ENCODE peak calls at places on chromosomes 7 and 10, in nine cellular contexts. N, V, Z, L, C, H, O, Q and F are unnamed samples.

GRCh38 chr10:111967547-111967946 is 216.0 kb downstream of the GPAM start:
- DNase-seq in Z (no peak), H (no peak), V (no peak), Q (no peak), O (no peak), N (no peak), L (no peak), C (no peak), F (no peak)

GRCh38 chr10:84613336-84614021 is 285.1 kb downstream of the CCSER2 start:
- DNase-seq in O (peak), Q (peak), H (peak), L (peak), Z (peak), C (peak), N (no peak), V (peak), F (peak)

GRCh38 chr10:34811968-34812514 is 3.1 kb downstream of the PARD3 start:
- DNase-seq in N (no peak), H (peak), V (no peak), O (no peak), Q (no peak), C (no peak), L (no peak), Z (no peak), F (peak)

GRCh38 chr10:28367865-28368541 is 65.1 kb upstream of the MPP7 start:
- DNase-seq in C (peak), Q (no peak), N (peak), O (no peak), L (peak), Z (no peak), H (peak), V (peak), F (no peak)

GRCh38 chr10:30984563-30985328 is 46.9 kb downstream of the ZNF438 start:
- DNase-seq in C (no peak), H (peak), N (no peak), V (no peak), L (no peak), O (no peak), Z (no peak), Q (no peak), F (peak)

GRCh38 chr10:86203162-86203905 is 163.3 kb downstream of the GRID1 start:
- DNase-seq in Z (peak), O (peak), L (no peak), H (peak), N (no peak), Q (peak), C (peak), V (peak), F (peak)

GRCh38 chr7:104951546-104951945 is 62.5 kb upstream of the KMT2E start:
- DNase-seq in O (no peak), H (peak), N (no peak), V (no peak), Q (no peak), L (no peak), C (no peak), Z (no peak), F (peak)

GRCh38 chr7:29988391-29989256 is 977 bp downstream of the SCRN1 start:
- DNase-seq in N (no peak), Q (peak), V (peak), O (peak), C (peak), L (peak), Z (peak), H (peak), F (peak)

GRCh38 chr10:128629111-128630096 is 503.2 kb upstream of the MKI67 start:
- DNase-seq in L (peak), V (peak), C (no peak), O (no peak), N (no peak), Q (no peak), Z (peak), H (peak), F (peak)

GRCh38 chr10:88473989-88474883 is 108.9 kb downstream of the RNLS start:
- DNase-seq in L (peak), O (no peak), C (no peak), Q (no peak), V (peak), N (no peak), H (peak), Z (peak), F (no peak)

GRCh38 chr7:86645676-86646276 is 2.1 kb downstream of the GRM3 start:
- DNase-seq in Q (no peak), H (no peak), N (no peak), V (no peak), O (no peak), C (no peak), Z (no peak), L (no peak), F (no peak)

GRCh38 chr10:126147866-126148578 is 240.3 kb downstream of the ADAM12 start:
- DNase-seq in V (no peak), Q (no peak), C (no peak), Z (no peak), H (peak), L (no peak), O (no peak), N (no peak), F (peak)

GRCh38 chr10:112333452-112333851 is 40.5 kb upstream of the ACSL5 start:
- DNase-seq in N (no peak), V (no peak), Q (no peak), L (no peak), O (no peak), Z (no peak), C (no peak), H (no peak), F (no peak)

GRCh38 chr7:29408841-29409243 is 154.8 kb upstream of the PRR15 start:
- DNase-seq in Z (peak), O (peak), C (peak), V (peak), H (peak), Q (peak), L (peak), N (peak), F (peak)

GRCh38 chr7:102291056-102291915 is 4.6 kb downstream of the SH2B2 start:
- DNase-seq in O (no peak), C (peak), L (no peak), N (no peak), Q (no peak), H (no peak), Z (no peak), V (no peak), F (no peak)

GRCh38 chr7:134051020-134051419 is 76.1 kb upstream of the LRGUK start:
- DNase-seq in Z (no peak), C (no peak), Q (no peak), O (no peak), L (no peak), V (no peak), H (no peak), N (no peak), F (no peak)

GRCh38 chr7:12025246-12025645 is 185.8 kb upstream of the TMEM106B start:
- DNase-seq in Z (no peak), V (no peak), O (no peak), Q (no peak), L (no peak), C (no peak), N (no peak), H (peak), F (no peak)

GRCh38 chr10:11959966-11960365 is 82.6 kb downstream of the UPF2 start:
- DNase-seq in H (no peak), O (no peak), Q (no peak), Z (no peak), N (no peak), V (no peak), L (no peak), C (no peak), F (no peak)

GRCh38 chr7:127629268-127629854 is 11.4 kb upstream of the PAX4 start:
- DNase-seq in V (peak), H (no peak), L (peak), C (no peak), Q (peak), Z (peak), N (no peak), O (peak), F (no peak)

DNA sequence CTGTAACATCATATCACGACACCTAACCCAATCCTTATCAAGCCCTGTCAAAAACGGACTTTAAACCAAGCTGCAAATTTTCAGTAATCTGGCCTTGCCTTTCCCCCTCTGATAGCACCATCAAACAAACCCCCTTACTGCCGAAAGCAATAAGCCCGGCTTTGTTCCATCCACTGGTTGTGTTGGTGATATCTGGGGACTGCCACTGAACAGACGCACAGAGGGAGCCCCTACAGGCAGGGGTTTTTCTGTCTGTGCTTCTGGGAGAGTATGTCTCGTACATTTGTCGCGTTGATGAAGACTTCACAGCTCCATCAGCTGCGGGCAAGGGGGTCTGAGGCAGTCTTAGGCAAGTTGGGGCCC is 550 bp upstream of the PLAU start:
- DNase-seq in C (peak), N (no peak), L (peak), O (no peak), Z (peak), V (no peak), H (no peak), Q (no peak), F (no peak)
- TF ChIP-seq CTCF in C (no peak), N (no peak), L (peak), O (no peak), Z (no peak), V (no peak), H (no peak), Q (no peak), F (no peak)

DNA sequence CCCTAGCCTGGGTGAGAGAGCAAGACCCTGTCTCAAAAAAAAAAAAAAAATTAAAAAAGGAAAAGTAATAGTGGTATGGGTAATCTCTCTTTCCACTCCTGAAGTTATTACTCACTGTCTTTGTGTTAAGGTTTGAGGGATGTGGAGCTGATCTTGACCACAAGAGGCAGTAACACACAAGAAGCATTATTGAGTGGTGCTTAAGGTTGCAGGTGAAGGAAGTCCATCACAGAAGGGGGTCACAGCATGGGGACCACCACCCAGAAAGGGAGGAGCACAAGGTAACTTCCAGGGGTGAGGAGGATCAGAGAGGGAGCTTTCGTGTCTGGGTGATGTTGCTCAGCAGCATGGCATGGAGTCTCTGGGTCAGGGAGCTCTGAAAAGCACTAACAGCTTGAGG is 100.2 kb upstream of the DNAJC1 start:
- DNase-seq in C (peak), N (no peak), Q (no peak), H (no peak), V (peak), Z (no peak), L (no peak), O (no peak), F (peak)
- TF ChIP-seq CTCF in C (no peak), N (peak), Q (peak), H (peak), V (no peak), Z (no peak), L (peak), O (peak), F (peak)

DNA sequence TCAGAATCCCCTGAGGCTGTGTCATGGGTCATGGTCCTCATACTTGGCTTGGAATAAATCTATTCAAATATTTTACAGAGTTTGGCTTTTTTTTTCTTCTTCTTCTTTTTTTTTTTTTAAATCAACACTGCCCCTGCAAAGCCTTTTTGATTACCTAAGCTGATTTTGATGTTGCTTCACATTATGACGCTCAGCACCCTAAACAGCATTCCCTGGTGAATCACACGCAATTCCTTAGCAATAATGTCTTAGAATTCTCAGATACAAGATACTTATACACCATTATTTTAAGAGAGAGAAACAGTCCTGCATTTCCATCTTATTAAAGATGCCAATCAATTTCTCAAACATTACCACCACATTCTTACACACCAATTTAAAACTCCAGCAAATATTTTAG is 323.7 kb upstream of the IGFBP3 start:
- DNase-seq in N (no peak), Q (no peak), L (no peak), H (peak), V (peak), Z (no peak), C (no peak), O (no peak), F (peak)
- TF ChIP-seq CTCF in N (no peak), Q (no peak), L (no peak), H (no peak), V (no peak), Z (no peak), C (no peak), O (no peak), F (no peak)

GRCh38 chr10:32055478-32056135 is 618 bp downstream of the KIF5B start:
- DNase-seq in C (peak), Q (peak), L (peak), V (peak), Z (peak), H (peak), O (peak), N (peak), F (peak)
- TF ChIP-seq CTCF in C (no peak), Q (no peak), L (no peak), V (no peak), Z (no peak), H (peak), O (no peak), N (no peak), F (peak)

DNA sequence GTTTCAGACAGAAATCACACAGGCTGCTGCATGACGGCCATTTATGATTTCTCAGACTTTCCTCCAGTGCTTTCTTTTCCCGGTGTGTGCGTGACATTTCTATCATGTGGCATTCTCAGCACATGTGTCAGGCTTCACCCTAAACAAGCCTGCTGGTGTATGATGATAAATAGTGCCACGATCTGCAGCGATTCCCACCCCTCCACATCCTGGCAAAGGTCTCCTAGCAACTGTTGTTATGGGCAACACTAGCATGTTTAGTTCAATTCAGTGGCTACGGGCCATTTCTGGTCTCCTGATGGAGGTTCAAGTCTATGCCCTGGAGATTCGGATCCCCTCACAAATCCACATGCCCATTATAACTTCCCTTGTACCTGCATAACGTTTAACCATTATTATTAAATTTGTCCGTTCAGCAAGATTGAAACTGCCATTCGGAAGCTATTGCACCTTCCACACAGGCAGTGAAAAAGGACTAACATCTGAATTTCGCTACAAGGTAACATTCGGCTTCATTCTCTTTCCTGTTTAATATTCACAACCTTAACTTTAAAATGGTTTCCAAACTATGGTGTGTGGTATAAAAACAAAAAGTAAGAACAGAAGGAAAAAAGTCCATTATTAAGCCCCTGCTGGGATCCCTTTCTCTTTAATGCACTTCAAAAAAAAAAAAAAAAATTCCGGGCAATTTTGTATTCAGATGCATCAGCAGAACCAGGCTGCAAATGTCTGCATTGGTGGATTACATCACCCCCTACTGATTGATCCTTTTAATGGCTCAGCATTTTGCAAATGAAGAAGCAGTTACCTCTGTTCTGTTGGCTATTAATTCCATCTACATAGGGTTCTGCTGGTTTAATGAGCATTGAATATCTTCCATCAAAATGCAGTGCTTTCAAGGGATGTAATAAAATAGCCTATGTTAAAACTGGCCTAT is 90.2 kb downstream of the FRMD4A start:
- DNase-seq in L (no peak), O (peak), Q (no peak), C (no peak), H (peak), V (no peak), N (no peak), Z (no peak), F (peak)
- TF ChIP-seq CTCF in L (no peak), O (no peak), Q (peak), C (no peak), H (no peak), V (no peak), N (no peak), Z (no peak), F (no peak)

DNA sequence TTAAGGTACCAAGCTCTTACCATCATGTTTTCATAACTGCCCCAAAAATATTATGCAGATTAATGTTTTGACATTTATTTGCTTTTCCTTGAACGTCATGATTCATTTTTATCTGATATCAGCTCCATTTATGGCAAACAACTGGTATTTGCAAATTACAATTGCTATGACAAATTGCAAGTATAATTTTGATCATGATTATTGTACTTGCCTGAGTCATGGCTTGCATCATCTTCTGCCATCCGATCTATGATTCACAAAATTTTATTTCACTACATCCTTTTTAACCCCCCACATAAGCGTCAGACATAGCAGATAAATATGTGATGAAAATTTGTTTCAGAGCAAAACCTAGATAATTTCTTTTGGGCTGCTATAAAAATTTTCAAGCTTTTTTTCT is 155.0 kb downstream of the STK31 start:
- DNase-seq in Q (no peak), C (no peak), V (peak), L (no peak), H (peak), N (no peak), O (no peak), Z (no peak), F (peak)
- TF ChIP-seq CTCF in Q (no peak), C (no peak), V (no peak), L (no peak), H (no peak), N (no peak), O (no peak), Z (no peak), F (no peak)

GRCh38 chr10:64076322-64076940 is 555.2 kb downstream of the REEP3 start:
- DNase-seq in Z (no peak), V (no peak), C (no peak), Q (no peak), L (no peak), H (no peak), O (no peak), N (no peak), F (no peak)
- TF ChIP-seq CTCF in Z (no peak), V (no peak), C (no peak), Q (no peak), L (no peak), H (no peak), O (no peak), N (no peak), F (no peak)

DNA sequence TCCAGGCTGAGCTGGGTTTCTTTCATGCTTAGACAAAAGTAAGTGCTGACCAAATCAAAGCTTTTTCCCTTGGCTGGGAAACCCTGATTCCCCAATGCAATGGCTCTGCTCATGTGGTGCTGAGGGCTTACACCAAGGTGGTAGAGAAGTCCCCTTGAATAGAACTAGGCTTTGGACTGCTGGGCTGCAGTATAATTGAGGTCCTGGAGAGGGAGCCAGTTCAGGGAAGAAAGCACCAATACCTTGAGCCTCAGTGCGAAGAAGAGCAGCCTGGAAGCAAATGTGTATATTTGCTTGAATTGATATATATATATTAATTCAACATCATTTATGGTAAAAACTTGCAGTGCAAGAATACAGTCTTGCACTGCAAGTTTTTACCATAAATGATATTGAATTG is 391.1 kb downstream of the RPS24 start:
- DNase-seq in L (no peak), O (peak), V (peak), H (no peak), Z (peak), C (no peak), Q (no peak), N (no peak), F (peak)
- TF ChIP-seq CTCF in L (peak), O (no peak), V (no peak), H (no peak), Z (peak), C (no peak), Q (peak), N (no peak), F (peak)

GRCh38 chr7:2425749-2426148 is 22.3 kb downstream of the CHST12 start:
- DNase-seq in Q (no peak), Z (no peak), L (no peak), N (no peak), H (no peak), O (no peak), C (peak), V (no peak), F (no peak)

GRCh38 chr7:2432910-2433712 is 29.7 kb downstream of the CHST12 start:
- DNase-seq in V (no peak), Q (no peak), O (no peak), H (no peak), C (no peak), Z (no peak), L (no peak), N (no peak), F (no peak)

GRCh38 chr7:2433713-2434550 is 30.5 kb downstream of the CHST12 start:
- DNase-seq in Q (no peak), Z (no peak), O (no peak), V (no peak), L (no peak), H (no peak), C (no peak), N (no peak), F (no peak)

GRCh38 chr7:2436341-2437104 is 33.1 kb downstream of the CHST12 start:
- DNase-seq in Q (no peak), Z (no peak), C (no peak), V (no peak), L (no peak), N (no peak), O (no peak), H (no peak), F (no peak)

GRCh38 chr7:2431260-2431867 is 28.0 kb downstream of the CHST12 start:
- DNase-seq in Q (no peak), Z (peak), N (peak), H (no peak), V (peak), L (peak), C (peak), O (peak), F (peak)
- TF ChIP-seq CTCF in Q (peak), Z (peak), N (peak), H (no peak), V (no peak), L (peak), C (peak), O (peak), F (peak)